ENCODE peak calls at places on chromosomes 13 and 19, in nine cellular contexts. K is spleen, Q is heart right ventricle, S is A549, E is H9, V is psoas muscle, R is adrenal gland, N is upper lobe of right lung, Y is hepatocyte. B is an unnamed sample.
A peak's percentile ranks its signal among the peaks of the same experiment; 100 is the strongest.

GRCh38 chr19:8254286-8255001 is 45.3 kb downstream of the CERS4 start:
- DNase-seq in K (no peak), Q (no peak), S (no peak), E (no peak), V (no peak), R (no peak), N (no peak), Y (no peak), B (no peak)

GRCh38 chr13:27079421-27079958 is 92.1 kb downstream of the USP12 start:
- DNase-seq in K (no peak), Q (no peak), S (no peak), E (peak; percentile 60), V (no peak), R (no peak), N (no peak), Y (no peak), B (no peak)

GRCh38 chr19:45484273-45484945 is 12.4 kb downstream of the RTN2 start:
- DNase-seq in K (no peak), Q (no peak), S (no peak), E (no peak), V (no peak), R (no peak), N (no peak), Y (no peak), B (no peak)

GRCh38 chr13:111584101-111584500 is 263.7 kb downstream of the TEX29 start:
- DNase-seq in K (peak; percentile 67), Q (no peak), S (no peak), E (no peak), V (no peak), R (no peak), N (no peak), Y (no peak), B (peak; percentile 5)

GRCh38 chr13:41909524-41909923 is 51.4 kb downstream of the VWA8 start:
- DNase-seq in K (no peak), Q (no peak), S (no peak), E (no peak), V (no peak), R (no peak), N (no peak), Y (no peak), B (peak; percentile 32)

GRCh38 chr19:5913739-5914357 is at the start of gene CAPS:
- DNase-seq in K (no peak), Q (peak; percentile 59), S (peak; percentile 50), E (no peak), V (peak; percentile 56), R (peak; percentile 90), N (peak; percentile 89), Y (no peak), B (peak; percentile 74)

GRCh38 chr13:113926301-113926761 is 47.5 kb downstream of the C13orf46 start:
- DNase-seq in K (peak; percentile 38), Q (no peak), S (no peak), E (peak; percentile 17), V (no peak), R (no peak), N (no peak), Y (no peak), B (no peak)

GRCh38 chr13:95874286-95874685 is 178.9 kb downstream of the UGGT2 start:
- DNase-seq in K (no peak), Q (no peak), S (no peak), E (no peak), V (no peak), R (no peak), N (no peak), Y (no peak), B (no peak)

GRCh38 chr19:33821871-33822270 is 25.2 kb downstream of the KCTD15 start:
- DNase-seq in K (no peak), Q (no peak), S (no peak), E (no peak), V (no peak), R (no peak), N (no peak), Y (no peak), B (peak; percentile 30)

GRCh38 chr13:43270043-43270830 is 246.9 kb downstream of the DNAJC15 start:
- DNase-seq in K (no peak), Q (no peak), S (no peak), E (no peak), V (no peak), R (no peak), N (no peak), Y (no peak), B (no peak)

GRCh38 chr13:98557934-98558630 is 18.8 kb downstream of the STK24 start:
- DNase-seq in K (no peak), Q (no peak), S (no peak), E (no peak), V (no peak), R (no peak), N (no peak), Y (no peak), B (no peak)

GRCh38 chr13:48644951-48645350 is 8.8 kb upstream of the CYSLTR2 start:
- DNase-seq in K (no peak), Q (no peak), S (no peak), E (no peak), V (no peak), R (no peak), N (no peak), Y (no peak), B (no peak)

GRCh38 chr13:19794552-19795143 is 11.9 kb upstream of the PSPC1 start:
- DNase-seq in K (no peak), Q (no peak), S (no peak), E (peak; percentile 81), V (no peak), R (no peak), N (no peak), Y (peak; percentile 56), B (peak; percentile 65)

GRCh38 chr19:5317321-5317720 is 23.3 kb downstream of the PTPRS start:
- DNase-seq in K (no peak), Q (no peak), S (no peak), E (no peak), V (no peak), R (no peak), N (no peak), Y (no peak), B (no peak)

GRCh38 chr13:113970810-113971470 is 2.9 kb downstream of the C13orf46 start:
- DNase-seq in K (peak; percentile 41), Q (peak; percentile 57), S (no peak), E (no peak), V (peak; percentile 50), R (no peak), N (peak; percentile 87), Y (no peak), B (peak; percentile 62)

GRCh38 chr19:18386543-18387251 is 739 bp downstream of the GDF15 start:
- DNase-seq in K (no peak), Q (no peak), S (peak; percentile 46), E (no peak), V (no peak), R (no peak), N (no peak), Y (peak; percentile 11), B (peak; percentile 48)

GRCh38 chr19:41376998-41377365 is 649 bp downstream of the TMEM91 start:
- DNase-seq in K (no peak), Q (no peak), S (no peak), E (no peak), V (no peak), R (no peak), N (peak; percentile 75), Y (no peak), B (no peak)

GRCh38 chr19:3178377-3178972 is at the start of gene S1PR4:
- DNase-seq in K (peak; percentile 95), Q (no peak), S (no peak), E (peak; percentile 24), V (no peak), R (no peak), N (peak; percentile 77), Y (peak; percentile 3), B (no peak)

GRCh38 chr19:4061683-4062575 is 4.8 kb downstream of the ZBTB7A start:
- DNase-seq in K (peak; percentile 84), Q (no peak), S (no peak), E (peak; percentile 48), V (peak; percentile 22), R (no peak), N (peak; percentile 82), Y (peak; percentile 85), B (no peak)

GRCh38 chr13:91153372-91153771 is 194.1 kb upstream of the MIR17HG start:
- DNase-seq in K (no peak), Q (no peak), S (no peak), E (no peak), V (no peak), R (no peak), N (no peak), Y (no peak), B (no peak)

GRCh38 chr19:4373601-4374441 is 26.5 kb downstream of the SH3GL1 start:
- DNase-seq in K (no peak), Q (peak; percentile 65), S (no peak), E (no peak), V (peak; percentile 70), R (peak; percentile 76), N (no peak), Y (no peak), B (no peak)

GRCh38 chr13:32032780-32033179 is 1.2 kb downstream of the FRY start:
- DNase-seq in K (no peak), Q (no peak), S (no peak), E (no peak), V (no peak), R (no peak), N (no peak), Y (no peak), B (no peak)
- H3K27ac ChIP-seq in K (peak overlapping the region; percentile 86), Q (no peak overlapping the region), S (no peak overlapping the region), E (no peak overlapping the region), V (no peak overlapping the region), R (no peak overlapping the region), N (no peak overlapping the region), Y (no peak overlapping the region), B (no peak overlapping the region)

DNA sequence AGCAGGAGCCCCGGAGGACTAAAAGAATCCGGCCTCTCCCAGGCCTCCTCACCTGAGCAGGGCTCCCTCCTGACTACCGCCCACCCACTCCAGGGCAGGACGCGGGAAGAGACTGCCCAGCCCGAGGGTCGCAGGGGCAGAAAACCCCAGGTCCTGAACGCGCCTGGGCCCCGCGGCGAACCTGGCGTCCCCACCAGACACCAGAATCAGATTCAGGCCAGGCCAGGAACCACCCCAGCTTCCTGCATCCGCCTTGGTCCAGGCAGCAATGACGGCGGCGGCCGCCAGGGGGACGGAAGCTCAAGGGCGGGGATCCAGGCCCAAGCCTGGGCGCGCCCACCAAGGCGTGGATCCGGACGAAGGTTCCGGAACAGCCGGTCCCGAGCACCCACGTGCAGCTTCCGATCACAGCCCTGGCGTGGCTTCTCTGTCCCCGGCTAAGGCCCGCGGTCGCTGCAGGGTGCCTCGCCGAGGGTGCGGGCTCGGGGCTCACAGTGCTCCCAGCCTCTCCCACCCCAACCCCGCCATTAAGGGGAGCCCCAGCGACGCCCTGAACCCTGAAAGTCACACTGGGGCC is 3.6 kb downstream of the LGALS7 start:
- DNase-seq in K (peak; percentile 99), Q (peak; percentile 95), S (peak; percentile 85), E (peak; percentile 85), V (peak; percentile 91), R (peak; percentile 83), N (peak; percentile 94), Y (peak; percentile 79), B (peak; percentile 44)
- TF ChIP-seq CTCF in K (peak; percentile 99), Q (peak; percentile 92), S (peak; percentile 61), E (peak; percentile 93), V (peak; percentile 73), R (peak; percentile 71), N (peak; percentile 85), Y (peak; percentile 61), B (peak; percentile 77)

GRCh38 chr13:21639604-21640003 is 31.3 kb upstream of the FGF9 start:
- DNase-seq in K (no peak), Q (no peak), S (no peak), E (no peak), V (no peak), R (no peak), N (no peak), Y (no peak), B (no peak)
- H3K27ac ChIP-seq in K (no peak overlapping the region), Q (no peak overlapping the region), S (no peak overlapping the region), E (no peak overlapping the region), V (no peak overlapping the region), R (no peak overlapping the region), N (no peak overlapping the region), Y (no peak overlapping the region), B (no peak overlapping the region)

GRCh38 chr19:12913871-12914690 is 5.0 kb downstream of the SYCE2 start:
- DNase-seq in K (peak; percentile 84), Q (no peak), S (no peak), E (no peak), V (no peak), R (peak; percentile 36), N (no peak), Y (no peak), B (no peak)
- TF ChIP-seq CTCF in K (no peak), Q (no peak), S (no peak), E (no peak), V (no peak), R (no peak), N (no peak), Y (no peak), B (no peak)